ENCODE peak calls at places on chromosomes 6 and 20, in nine cellular contexts. One of them, this sample, is unnamed.
A peak's percentile ranks its signal among the peaks of the same experiment; 100 is the strongest.

GRCh38 chr6:149488815-149489214 is 4.0 kb upstream of the ZC3H12D start:
- DNase-seq in NCI-H1105: no peak
- DNase-seq in GM03348: no peak
- DNase-seq in B cell: no peak
- DNase-seq in stimulated activated CD8-positive, alpha-beta memory T cell treated with anti-CD3 and anti-CD28 coated beads, Interleukin-7, amount 100 ng/mL, for 1 hour: no peak
- DNase-seq in GM19239: no peak
- DNase-seq in HuH-7.5: no peak
- DNase-seq in testis: no peak
- DNase-seq in fibroblast of the conjunctiva: no peak
- DNase-seq in this sample: no peak

GRCh38 chr6:72219536-72219935 is 333.2 kb downstream of the RIMS1 start:
- DNase-seq in stimulated activated CD8-positive, alpha-beta memory T cell treated with anti-CD3 and anti-CD28 coated beads, Interleukin-7, amount 100 ng/mL, for 1 hour: no peak
- DNase-seq in B cell: no peak
- DNase-seq in GM19239: no peak
- DNase-seq in NCI-H1105: no peak
- DNase-seq in GM03348: no peak
- DNase-seq in testis: no peak
- DNase-seq in HuH-7.5: no peak
- DNase-seq in fibroblast of the conjunctiva: no peak
- DNase-seq in this sample: no peak

GRCh38 chr20:56422131-56422823 is 10.2 kb downstream of the CASS4 start:
- DNase-seq in fibroblast of the conjunctiva: no peak
- DNase-seq in stimulated activated CD8-positive, alpha-beta memory T cell treated with anti-CD3 and anti-CD28 coated beads, Interleukin-7, amount 100 ng/mL, for 1 hour: no peak
- DNase-seq in HuH-7.5: no peak
- DNase-seq in GM03348: peak; percentile 69
- DNase-seq in B cell: no peak
- DNase-seq in NCI-H1105: no peak
- DNase-seq in testis: no peak
- DNase-seq in GM19239: no peak
- DNase-seq in this sample: no peak

GRCh38 chr20:62287759-62288534 is 14.8 kb upstream of the ADRM1 start:
- DNase-seq in testis: no peak
- DNase-seq in GM19239: no peak
- DNase-seq in HuH-7.5: no peak
- DNase-seq in stimulated activated CD8-positive, alpha-beta memory T cell treated with anti-CD3 and anti-CD28 coated beads, Interleukin-7, amount 100 ng/mL, for 1 hour: no peak
- DNase-seq in fibroblast of the conjunctiva: no peak
- DNase-seq in B cell: no peak
- DNase-seq in NCI-H1105: no peak
- DNase-seq in GM03348: no peak
- DNase-seq in this sample: no peak

GRCh38 chr6:146974346-146974745 is 229.9 kb upstream of the STXBP5 start:
- DNase-seq in testis: no peak
- DNase-seq in stimulated activated CD8-positive, alpha-beta memory T cell treated with anti-CD3 and anti-CD28 coated beads, Interleukin-7, amount 100 ng/mL, for 1 hour: no peak
- DNase-seq in GM03348: no peak
- DNase-seq in HuH-7.5: no peak
- DNase-seq in NCI-H1105: no peak
- DNase-seq in B cell: no peak
- DNase-seq in GM19239: no peak
- DNase-seq in fibroblast of the conjunctiva: peak; percentile 41
- DNase-seq in this sample: no peak

GRCh38 chr6:27374824-27375612 is 13.5 kb upstream of the ZNF391 start:
- DNase-seq in GM19239: peak; percentile 30
- DNase-seq in B cell: peak; percentile 80
- DNase-seq in fibroblast of the conjunctiva: peak; percentile 35
- DNase-seq in GM03348: peak; percentile 79
- DNase-seq in testis: peak; percentile 88
- DNase-seq in NCI-H1105: peak; percentile 84
- DNase-seq in stimulated activated CD8-positive, alpha-beta memory T cell treated with anti-CD3 and anti-CD28 coated beads, Interleukin-7, amount 100 ng/mL, for 1 hour: peak; percentile 16
- DNase-seq in HuH-7.5: peak; percentile 43
- DNase-seq in this sample: peak; percentile 61

GRCh38 chr6:166612471-166612881 is 14.6 kb downstream of the RPS6KA2 start:
- DNase-seq in testis: peak; percentile 48
- DNase-seq in NCI-H1105: no peak
- DNase-seq in HuH-7.5: no peak
- DNase-seq in stimulated activated CD8-positive, alpha-beta memory T cell treated with anti-CD3 and anti-CD28 coated beads, Interleukin-7, amount 100 ng/mL, for 1 hour: no peak
- DNase-seq in GM19239: no peak
- DNase-seq in GM03348: no peak
- DNase-seq in B cell: no peak
- DNase-seq in fibroblast of the conjunctiva: no peak
- DNase-seq in this sample: no peak

GRCh38 chr6:79570129-79570801 is 33.0 kb upstream of the LCA5 start:
- DNase-seq in HuH-7.5: no peak
- DNase-seq in stimulated activated CD8-positive, alpha-beta memory T cell treated with anti-CD3 and anti-CD28 coated beads, Interleukin-7, amount 100 ng/mL, for 1 hour: no peak
- DNase-seq in GM19239: no peak
- DNase-seq in fibroblast of the conjunctiva: no peak
- DNase-seq in testis: no peak
- DNase-seq in GM03348: peak; percentile 10
- DNase-seq in B cell: no peak
- DNase-seq in NCI-H1105: peak; percentile 77
- DNase-seq in this sample: no peak

GRCh38 chr20:48571945-48572589 is 255.7 kb downstream of the PREX1 start:
- DNase-seq in fibroblast of the conjunctiva: no peak
- DNase-seq in GM19239: no peak
- DNase-seq in GM03348: no peak
- DNase-seq in NCI-H1105: no peak
- DNase-seq in HuH-7.5: no peak
- DNase-seq in stimulated activated CD8-positive, alpha-beta memory T cell treated with anti-CD3 and anti-CD28 coated beads, Interleukin-7, amount 100 ng/mL, for 1 hour: no peak
- DNase-seq in testis: no peak
- DNase-seq in B cell: no peak
- DNase-seq in this sample: no peak

GRCh38 chr6:121584591-121585369 is 149.3 kb downstream of the GJA1 start:
- DNase-seq in GM19239: no peak
- DNase-seq in HuH-7.5: no peak
- DNase-seq in fibroblast of the conjunctiva: no peak
- DNase-seq in testis: no peak
- DNase-seq in GM03348: peak; percentile 35
- DNase-seq in stimulated activated CD8-positive, alpha-beta memory T cell treated with anti-CD3 and anti-CD28 coated beads, Interleukin-7, amount 100 ng/mL, for 1 hour: no peak
- DNase-seq in B cell: no peak
- DNase-seq in NCI-H1105: no peak
- DNase-seq in this sample: no peak

GRCh38 chr6:13762648-13763441 is 51.2 kb upstream of the RANBP9 start:
- DNase-seq in B cell: no peak
- DNase-seq in HuH-7.5: no peak
- DNase-seq in NCI-H1105: no peak
- DNase-seq in GM03348: peak; percentile 89
- DNase-seq in fibroblast of the conjunctiva: peak; percentile 90
- DNase-seq in GM19239: no peak
- DNase-seq in stimulated activated CD8-positive, alpha-beta memory T cell treated with anti-CD3 and anti-CD28 coated beads, Interleukin-7, amount 100 ng/mL, for 1 hour: no peak
- DNase-seq in testis: no peak
- DNase-seq in this sample: no peak

GRCh38 chr6:136429264-136429663 is 121.0 kb downstream of the MAP7 start:
- DNase-seq in B cell: no peak
- DNase-seq in testis: no peak
- DNase-seq in HuH-7.5: no peak
- DNase-seq in fibroblast of the conjunctiva: no peak
- DNase-seq in GM19239: no peak
- DNase-seq in stimulated activated CD8-positive, alpha-beta memory T cell treated with anti-CD3 and anti-CD28 coated beads, Interleukin-7, amount 100 ng/mL, for 1 hour: no peak
- DNase-seq in GM03348: no peak
- DNase-seq in NCI-H1105: no peak
- DNase-seq in this sample: no peak

GRCh38 chr20:50911030-50911429 is 20.2 kb downstream of the ADNP start:
- DNase-seq in B cell: no peak
- DNase-seq in NCI-H1105: no peak
- DNase-seq in testis: no peak
- DNase-seq in HuH-7.5: no peak
- DNase-seq in GM03348: peak; percentile 76
- DNase-seq in fibroblast of the conjunctiva: peak; percentile 77
- DNase-seq in stimulated activated CD8-positive, alpha-beta memory T cell treated with anti-CD3 and anti-CD28 coated beads, Interleukin-7, amount 100 ng/mL, for 1 hour: no peak
- DNase-seq in GM19239: no peak
- DNase-seq in this sample: no peak

GRCh38 chr20:46118481-46119020 is 437 bp downstream of the CD40 start:
- DNase-seq in GM03348: no peak
- DNase-seq in GM19239: peak; percentile 38
- DNase-seq in testis: no peak
- DNase-seq in HuH-7.5: no peak
- DNase-seq in NCI-H1105: no peak
- DNase-seq in B cell: no peak
- DNase-seq in stimulated activated CD8-positive, alpha-beta memory T cell treated with anti-CD3 and anti-CD28 coated beads, Interleukin-7, amount 100 ng/mL, for 1 hour: no peak
- DNase-seq in fibroblast of the conjunctiva: no peak
- DNase-seq in this sample: no peak

GRCh38 chr6:132598473-132598872 is 8.9 kb upstream of the TAAR5 start:
- DNase-seq in GM19239: no peak
- DNase-seq in GM03348: no peak
- DNase-seq in NCI-H1105: no peak
- DNase-seq in B cell: no peak
- DNase-seq in stimulated activated CD8-positive, alpha-beta memory T cell treated with anti-CD3 and anti-CD28 coated beads, Interleukin-7, amount 100 ng/mL, for 1 hour: no peak
- DNase-seq in fibroblast of the conjunctiva: no peak
- DNase-seq in testis: no peak
- DNase-seq in HuH-7.5: peak; percentile 31
- DNase-seq in this sample: peak; percentile 16

GRCh38 chr6:33962186-33962585 is 158.4 kb upstream of the MLN start:
- DNase-seq in stimulated activated CD8-positive, alpha-beta memory T cell treated with anti-CD3 and anti-CD28 coated beads, Interleukin-7, amount 100 ng/mL, for 1 hour: no peak
- DNase-seq in GM03348: peak; percentile 84
- DNase-seq in testis: no peak
- DNase-seq in fibroblast of the conjunctiva: no peak
- DNase-seq in NCI-H1105: no peak
- DNase-seq in B cell: no peak
- DNase-seq in HuH-7.5: no peak
- DNase-seq in GM19239: no peak
- DNase-seq in this sample: no peak

GRCh38 chr20:44736170-44737021 is 9.3 kb upstream of the KCNK15 start:
- DNase-seq in fibroblast of the conjunctiva: peak; percentile 90
- DNase-seq in B cell: no peak
- DNase-seq in GM03348: peak; percentile 78
- DNase-seq in GM19239: no peak
- DNase-seq in testis: peak; percentile 88
- DNase-seq in HuH-7.5: peak; percentile 81
- DNase-seq in NCI-H1105: peak; percentile 42
- DNase-seq in stimulated activated CD8-positive, alpha-beta memory T cell treated with anti-CD3 and anti-CD28 coated beads, Interleukin-7, amount 100 ng/mL, for 1 hour: no peak
- DNase-seq in this sample: peak; percentile 69

GRCh38 chr6:83092756-83093399 is 25.4 kb downstream of the DOP1A start:
- DNase-seq in GM03348: peak; percentile 50
- DNase-seq in fibroblast of the conjunctiva: no peak
- DNase-seq in HuH-7.5: no peak
- DNase-seq in B cell: no peak
- DNase-seq in NCI-H1105: no peak
- DNase-seq in stimulated activated CD8-positive, alpha-beta memory T cell treated with anti-CD3 and anti-CD28 coated beads, Interleukin-7, amount 100 ng/mL, for 1 hour: no peak
- DNase-seq in GM19239: no peak
- DNase-seq in testis: no peak
- DNase-seq in this sample: no peak

GRCh38 chr6:101614774-101615173 is 221.3 kb downstream of the GRIK2 start:
- DNase-seq in NCI-H1105: no peak
- DNase-seq in HuH-7.5: no peak
- DNase-seq in GM19239: no peak
- DNase-seq in GM03348: peak; percentile 0
- DNase-seq in fibroblast of the conjunctiva: no peak
- DNase-seq in testis: no peak
- DNase-seq in B cell: no peak
- DNase-seq in stimulated activated CD8-positive, alpha-beta memory T cell treated with anti-CD3 and anti-CD28 coated beads, Interleukin-7, amount 100 ng/mL, for 1 hour: no peak
- DNase-seq in this sample: no peak

GRCh38 chr20:53608456-53609413 is 15.1 kb upstream of the ZNF217 start:
- DNase-seq in NCI-H1105: no peak
- DNase-seq in testis: peak; percentile 46
- DNase-seq in B cell: no peak
- DNase-seq in fibroblast of the conjunctiva: no peak
- DNase-seq in HuH-7.5: peak; percentile 22
- DNase-seq in GM03348: no peak
- DNase-seq in GM19239: no peak
- DNase-seq in stimulated activated CD8-positive, alpha-beta memory T cell treated with anti-CD3 and anti-CD28 coated beads, Interleukin-7, amount 100 ng/mL, for 1 hour: no peak
- DNase-seq in this sample: no peak

GRCh38 chr20:14446446-14446845 is 109.0 kb upstream of the FLRT3 start:
- DNase-seq in NCI-H1105: no peak
- DNase-seq in GM03348: no peak
- DNase-seq in testis: no peak
- DNase-seq in GM19239: no peak
- DNase-seq in HuH-7.5: no peak
- DNase-seq in stimulated activated CD8-positive, alpha-beta memory T cell treated with anti-CD3 and anti-CD28 coated beads, Interleukin-7, amount 100 ng/mL, for 1 hour: no peak
- DNase-seq in fibroblast of the conjunctiva: no peak
- DNase-seq in B cell: no peak
- DNase-seq in this sample: no peak

GRCh38 chr6:116316772-116317467 is 37.2 kb upstream of the TSPYL1 start:
- DNase-seq in GM19239: no peak
- DNase-seq in fibroblast of the conjunctiva: no peak
- DNase-seq in stimulated activated CD8-positive, alpha-beta memory T cell treated with anti-CD3 and anti-CD28 coated beads, Interleukin-7, amount 100 ng/mL, for 1 hour: no peak
- DNase-seq in NCI-H1105: no peak
- DNase-seq in GM03348: no peak
- DNase-seq in B cell: no peak
- DNase-seq in testis: peak; percentile 76
- DNase-seq in HuH-7.5: no peak
- DNase-seq in this sample: no peak

GRCh38 chr6:43798688-43799444 is 28.9 kb downstream of the VEGFA start:
- DNase-seq in GM03348: peak; percentile 67
- DNase-seq in testis: peak; percentile 20
- DNase-seq in GM19239: no peak
- DNase-seq in B cell: no peak
- DNase-seq in stimulated activated CD8-positive, alpha-beta memory T cell treated with anti-CD3 and anti-CD28 coated beads, Interleukin-7, amount 100 ng/mL, for 1 hour: no peak
- DNase-seq in NCI-H1105: no peak
- DNase-seq in HuH-7.5: no peak
- DNase-seq in fibroblast of the conjunctiva: no peak
- DNase-seq in this sample: peak; percentile 58

GRCh38 chr6:153965996-153966395 is 73.0 kb upstream of the OPRM1 start:
- DNase-seq in B cell: no peak
- DNase-seq in HuH-7.5: no peak
- DNase-seq in fibroblast of the conjunctiva: no peak
- DNase-seq in testis: no peak
- DNase-seq in GM19239: no peak
- DNase-seq in GM03348: no peak
- DNase-seq in NCI-H1105: no peak
- DNase-seq in stimulated activated CD8-positive, alpha-beta memory T cell treated with anti-CD3 and anti-CD28 coated beads, Interleukin-7, amount 100 ng/mL, for 1 hour: no peak
- DNase-seq in this sample: no peak

GRCh38 chr6:21166754-21167153 is 426.8 kb upstream of the SOX4 start:
- DNase-seq in GM19239: no peak
- DNase-seq in HuH-7.5: no peak
- DNase-seq in testis: no peak
- DNase-seq in B cell: no peak
- DNase-seq in GM03348: no peak
- DNase-seq in fibroblast of the conjunctiva: no peak
- DNase-seq in NCI-H1105: no peak
- DNase-seq in stimulated activated CD8-positive, alpha-beta memory T cell treated with anti-CD3 and anti-CD28 coated beads, Interleukin-7, amount 100 ng/mL, for 1 hour: no peak
- DNase-seq in this sample: no peak

GRCh38 chr6:134235937-134236751 is 81.8 kb downstream of the SGK1 start:
- DNase-seq in stimulated activated CD8-positive, alpha-beta memory T cell treated with anti-CD3 and anti-CD28 coated beads, Interleukin-7, amount 100 ng/mL, for 1 hour: no peak
- DNase-seq in NCI-H1105: no peak
- DNase-seq in testis: no peak
- DNase-seq in HuH-7.5: no peak
- DNase-seq in B cell: peak; percentile 55
- DNase-seq in fibroblast of the conjunctiva: no peak
- DNase-seq in GM03348: peak; percentile 54
- DNase-seq in GM19239: no peak
- DNase-seq in this sample: no peak

GRCh38 chr6:142233945-142234682 is 67.7 kb upstream of the ADGRG6 start:
- DNase-seq in B cell: no peak
- DNase-seq in HuH-7.5: no peak
- DNase-seq in fibroblast of the conjunctiva: no peak
- DNase-seq in GM19239: no peak
- DNase-seq in GM03348: no peak
- DNase-seq in NCI-H1105: no peak
- DNase-seq in stimulated activated CD8-positive, alpha-beta memory T cell treated with anti-CD3 and anti-CD28 coated beads, Interleukin-7, amount 100 ng/mL, for 1 hour: no peak
- DNase-seq in testis: no peak
- DNase-seq in this sample: no peak

GRCh38 chr6:30565772-30566171 is 5.5 kb upstream of the ABCF1 start:
- DNase-seq in GM19239: no peak
- DNase-seq in testis: no peak
- DNase-seq in B cell: no peak
- DNase-seq in stimulated activated CD8-positive, alpha-beta memory T cell treated with anti-CD3 and anti-CD28 coated beads, Interleukin-7, amount 100 ng/mL, for 1 hour: no peak
- DNase-seq in fibroblast of the conjunctiva: no peak
- DNase-seq in GM03348: no peak
- DNase-seq in HuH-7.5: no peak
- DNase-seq in NCI-H1105: no peak
- DNase-seq in this sample: no peak

GRCh38 chr6:34129753-34130152 is 16.1 kb downstream of the GRM4 start:
- DNase-seq in stimulated activated CD8-positive, alpha-beta memory T cell treated with anti-CD3 and anti-CD28 coated beads, Interleukin-7, amount 100 ng/mL, for 1 hour: no peak
- DNase-seq in NCI-H1105: no peak
- DNase-seq in GM19239: no peak
- DNase-seq in testis: no peak
- DNase-seq in fibroblast of the conjunctiva: no peak
- DNase-seq in B cell: no peak
- DNase-seq in HuH-7.5: no peak
- DNase-seq in GM03348: no peak
- DNase-seq in this sample: no peak

GRCh38 chr6:134830945-134831344 is 119.0 kb downstream of the ALDH8A1 start:
- DNase-seq in testis: no peak
- DNase-seq in stimulated activated CD8-positive, alpha-beta memory T cell treated with anti-CD3 and anti-CD28 coated beads, Interleukin-7, amount 100 ng/mL, for 1 hour: no peak
- DNase-seq in fibroblast of the conjunctiva: no peak
- DNase-seq in GM19239: no peak
- DNase-seq in NCI-H1105: peak; percentile 25
- DNase-seq in GM03348: no peak
- DNase-seq in B cell: no peak
- DNase-seq in HuH-7.5: no peak
- DNase-seq in this sample: no peak

GRCh38 chr6:120869397-120869796 is 464.9 kb downstream of the TBC1D32 start:
- DNase-seq in fibroblast of the conjunctiva: no peak
- DNase-seq in stimulated activated CD8-positive, alpha-beta memory T cell treated with anti-CD3 and anti-CD28 coated beads, Interleukin-7, amount 100 ng/mL, for 1 hour: no peak
- DNase-seq in GM03348: no peak
- DNase-seq in B cell: no peak
- DNase-seq in testis: no peak
- DNase-seq in HuH-7.5: no peak
- DNase-seq in NCI-H1105: no peak
- DNase-seq in GM19239: no peak
- DNase-seq in this sample: no peak

This sample was measured in NCI-H460.